ENCODE peak calls at places on chromosomes 3 and 15, in nine cellular contexts. N is fibroblast of lung, T is stomach, M is left ventricle myocardium inferior, Y is neural progenitor cell, Z is lower lobe of right lung, C is coronary artery, U is uterus, Q is tibial artery. S is an unnamed sample.

GRCh38 chr3:9965200-9965875 is 13.1 kb upstream of the PRRT3 start:
- DNase-seq in N (no peak), T (no peak), M (no peak), Y (no peak), Z (no peak), C (no peak), U (no peak), Q (no peak), S (no peak)

GRCh38 chr15:73325191-73325980 is 43.4 kb downstream of the HCN4 start:
- DNase-seq in N (no peak), T (no peak), M (no peak), Y (no peak), Z (no peak), C (no peak), U (no peak), Q (no peak), S (no peak)

GRCh38 chr3:122100591-122101491 is 45.7 kb downstream of the CD86 start:
- DNase-seq in N (no peak), T (no peak), M (no peak), Y (no peak), Z (no peak), C (no peak), U (no peak), Q (no peak), S (no peak)

GRCh38 chr15:95869920-95870319 is 460.6 kb upstream of the NR2F2 start:
- DNase-seq in N (no peak), T (no peak), M (no peak), Y (no peak), Z (no peak), C (no peak), U (no peak), Q (no peak), S (no peak)

GRCh38 chr3:16079519-16079918 is 95.0 kb upstream of the GALNT15 start:
- DNase-seq in N (peak), T (no peak), M (no peak), Y (no peak), Z (no peak), C (no peak), U (no peak), Q (no peak), S (no peak)

GRCh38 chr3:23062582-23062981 is 140.5 kb upstream of the UBE2E2 start:
- DNase-seq in N (no peak), T (no peak), M (no peak), Y (no peak), Z (no peak), C (no peak), U (no peak), Q (no peak), S (no peak)

GRCh38 chr15:32872606-32873291 is 154.9 kb downstream of the GREM1 start:
- DNase-seq in N (peak), T (peak), M (peak), Y (no peak), Z (no peak), C (no peak), U (peak), Q (peak), S (no peak)

GRCh38 chr3:173709026-173709425 is 311.5 kb downstream of the NLGN1 start:
- DNase-seq in N (no peak), T (no peak), M (no peak), Y (no peak), Z (no peak), C (no peak), U (no peak), Q (no peak), S (no peak)

GRCh38 chr3:49199900-49200281 is 28.5 kb downstream of the KLHDC8B start:
- DNase-seq in N (no peak), T (no peak), M (no peak), Y (no peak), Z (no peak), C (no peak), U (no peak), Q (no peak), S (no peak)

GRCh38 chr15:40354408-40355171 is 3.4 kb upstream of the DISP2 start:
- DNase-seq in N (peak), T (no peak), M (no peak), Y (peak), Z (no peak), C (no peak), U (no peak), Q (no peak), S (no peak)

GRCh38 chr3:77041756-77042155 is 1.9 kb downstream of the ROBO2 start:
- DNase-seq in N (peak), T (no peak), M (no peak), Y (no peak), Z (no peak), C (no peak), U (no peak), Q (no peak), S (no peak)

GRCh38 chr15:64004582-64004981 is 41.7 kb downstream of the DAPK2 start:
- DNase-seq in N (peak), T (peak), M (no peak), Y (no peak), Z (no peak), C (no peak), U (no peak), Q (no peak), S (no peak)

GRCh38 chr15:70508561-70509281 is 254.6 kb downstream of the UACA start:
- DNase-seq in N (peak), T (no peak), M (no peak), Y (peak), Z (peak), C (no peak), U (no peak), Q (no peak), S (no peak)

GRCh38 chr3:49805884-49806701 is 3.0 kb downstream of the INKA1 start:
- DNase-seq in N (peak), T (no peak), M (peak), Y (no peak), Z (peak), C (no peak), U (peak), Q (no peak), S (no peak)

GRCh38 chr15:92391640-92392039 is 2.0 kb upstream of the ST8SIA2 start:
- DNase-seq in N (peak), T (no peak), M (no peak), Y (peak), Z (no peak), C (no peak), U (no peak), Q (no peak), S (peak)

GRCh38 chr3:54599741-54600140 is 328.1 kb downstream of the LRTM1 start:
- DNase-seq in N (no peak), T (no peak), M (peak), Y (no peak), Z (no peak), C (no peak), U (no peak), Q (no peak), S (peak)

GRCh38 chr3:188246905-188247304 is 92.9 kb downstream of the LPP start:
- DNase-seq in N (no peak), T (no peak), M (no peak), Y (no peak), Z (no peak), C (no peak), U (no peak), Q (no peak), S (no peak)

GRCh38 chr3:42025388-42026138 is 63.7 kb upstream of the ULK4 start:
- DNase-seq in N (peak), T (peak), M (peak), Y (peak), Z (peak), C (peak), U (peak), Q (peak), S (peak)

GRCh38 chr3:157132341-157132740 is 27.6 kb downstream of the CCNL1 start:
- DNase-seq in N (no peak), T (no peak), M (no peak), Y (no peak), Z (no peak), C (no peak), U (no peak), Q (no peak), S (no peak)

GRCh38 chr3:184165548-184165947 is 9.1 kb upstream of the AP2M1 start:
- DNase-seq in N (no peak), T (no peak), M (no peak), Y (no peak), Z (no peak), C (no peak), U (no peak), Q (no peak), S (no peak)

GRCh38 chr15:91716536-91716935 is 137.0 kb upstream of the SLCO3A1 start:
- DNase-seq in N (no peak), T (no peak), M (no peak), Y (no peak), Z (no peak), C (no peak), U (no peak), Q (no peak), S (no peak)

GRCh38 chr3:28053759-28054158 is 187.7 kb upstream of the CMC1 start:
- DNase-seq in N (peak), T (no peak), M (no peak), Y (no peak), Z (no peak), C (no peak), U (no peak), Q (no peak), S (no peak)

GRCh38 chr3:56980798-56981390 is 79.6 kb upstream of the SPATA12 start:
- DNase-seq in N (peak), T (peak), M (peak), Y (no peak), Z (no peak), C (peak), U (peak), Q (peak), S (no peak)

GRCh38 chr3:126731044-126731443 is 27.0 kb downstream of the CHCHD6 start:
- DNase-seq in N (no peak), T (no peak), M (no peak), Y (no peak), Z (no peak), C (no peak), U (no peak), Q (no peak), S (no peak)

GRCh38 chr3:123733805-123734526 is 149.1 kb upstream of the HACD2 start:
- DNase-seq in N (peak), T (no peak), M (no peak), Y (no peak), Z (no peak), C (no peak), U (no peak), Q (no peak), S (no peak)

GRCh38 chr3:81554348-81554747 is 207.1 kb downstream of the GBE1 start:
- DNase-seq in N (peak), T (no peak), M (no peak), Y (no peak), Z (no peak), C (no peak), U (no peak), Q (no peak), S (no peak)

GRCh38 chr15:69499521-69500201 is 47.0 kb downstream of the RPLP1 start:
- DNase-seq in N (no peak), T (no peak), M (peak), Y (peak), Z (no peak), C (no peak), U (no peak), Q (no peak), S (no peak)

GRCh38 chr3:64215559-64215958 is 9.7 kb downstream of the PRICKLE2 start:
- DNase-seq in N (no peak), T (no peak), M (no peak), Y (no peak), Z (no peak), C (no peak), U (no peak), Q (no peak), S (no peak)

GRCh38 chr3:158105710-158106438 is at the start of gene SHOX2:
- DNase-seq in N (peak), T (peak), M (no peak), Y (peak), Z (peak), C (no peak), U (peak), Q (peak), S (no peak)

GRCh38 chr3:43609406-43609805 is 12.4 kb downstream of the ANO10 start:
- DNase-seq in N (no peak), T (no peak), M (no peak), Y (no peak), Z (no peak), C (no peak), U (no peak), Q (no peak), S (no peak)

GRCh38 chr3:129527262-129527661 is 1.2 kb upstream of the RHO start:
- DNase-seq in N (no peak), T (no peak), M (no peak), Y (no peak), Z (no peak), C (no peak), U (no peak), Q (no peak), S (no peak)

GRCh38 chr15:40379853-40380252 is 2.7 kb upstream of the KNSTRN start:
- DNase-seq in N (peak), T (peak), M (peak), Y (no peak), Z (peak), C (no peak), U (peak), Q (peak), S (no peak)

GRCh38 chr3:124890573-124891190 is 3.5 kb upstream of the ITGB5 start:
- DNase-seq in N (no peak), T (no peak), M (no peak), Y (no peak), Z (no peak), C (no peak), U (no peak), Q (no peak), S (no peak)
- H3K27ac ChIP-seq in N (no peak), T (no peak), M (no peak), Y (no peak), Z (no peak), C (peak), U (no peak), Q (peak), S (no peak)

GRCh38 chr15:90202929-90203328 is 1.8 kb downstream of the SEMA4B start:
- DNase-seq in N (no peak), T (no peak), M (no peak), Y (no peak), Z (no peak), C (no peak), U (no peak), Q (no peak), S (no peak)
- H3K27ac ChIP-seq in N (no peak), T (peak), M (no peak), Y (no peak), Z (no peak), C (no peak), U (no peak), Q (no peak), S (peak)

GRCh38 chr3:17836919-17837318 is 94.5 kb upstream of the TBC1D5 start:
- DNase-seq in N (no peak), T (no peak), M (no peak), Y (no peak), Z (no peak), C (no peak), U (no peak), Q (no peak), S (no peak)

GRCh38 chr3:17840651-17841050 is 98.2 kb upstream of the TBC1D5 start:
- DNase-seq in N (no peak), T (no peak), M (no peak), Y (no peak), Z (no peak), C (no peak), U (no peak), Q (no peak), S (no peak)

GRCh38 chr3:17845026-17845425 is 102.6 kb upstream of the TBC1D5 start:
- DNase-seq in N (no peak), T (no peak), M (no peak), Y (no peak), Z (no peak), C (no peak), U (no peak), Q (no peak), S (no peak)

GRCh38 chr3:17840126-17840525 is 97.7 kb upstream of the TBC1D5 start:
- DNase-seq in N (no peak), T (no peak), M (no peak), Y (no peak), Z (no peak), C (no peak), U (no peak), Q (no peak), S (no peak)

DNA sequence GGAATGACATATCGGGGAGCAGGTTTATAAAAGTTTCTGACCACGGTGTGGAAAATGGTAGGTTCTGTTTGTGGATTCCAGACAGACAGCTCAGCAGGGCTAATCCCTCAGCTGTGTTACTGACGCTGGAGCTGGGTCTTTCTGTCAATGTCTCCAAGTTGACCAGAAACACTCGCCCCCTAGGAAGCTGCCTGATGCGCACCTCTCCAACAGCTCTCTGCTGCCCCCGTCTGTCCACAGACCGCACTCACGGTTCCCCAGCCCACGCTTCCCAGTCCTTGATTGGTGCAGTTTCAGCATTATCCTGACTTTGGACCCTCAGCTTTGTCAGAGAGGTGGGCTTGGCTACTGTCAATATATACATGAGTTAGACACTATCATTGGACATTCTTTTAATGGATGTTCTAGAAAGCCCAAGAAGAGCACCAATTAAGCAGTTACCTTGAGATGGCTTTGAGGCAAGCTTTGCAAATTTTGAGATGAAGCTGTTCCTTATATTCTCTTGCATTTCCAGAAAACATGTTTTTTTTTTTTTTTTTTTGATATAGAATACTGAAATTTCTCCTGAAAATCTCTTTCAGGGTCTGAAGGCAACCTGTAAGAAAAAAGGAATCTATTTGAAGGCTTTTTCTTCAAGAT is 98.9 kb upstream of the TBC1D5 start:
- DNase-seq in N (peak), T (peak), M (peak), Y (peak), Z (peak), C (peak), U (peak), Q (peak), S (peak)
- H3K27ac ChIP-seq in N (no peak), T (no peak), M (no peak), Y (no peak), Z (no peak), C (no peak), U (no peak), Q (no peak), S (no peak)

GRCh38 chr3:119350114-119350513 is 55.9 kb downstream of the ARHGAP31 start:
- DNase-seq in N (no peak), T (no peak), M (no peak), Y (peak), Z (no peak), C (no peak), U (peak), Q (no peak), S (no peak)
- H3K27ac ChIP-seq in N (no peak), T (peak), M (peak), Y (peak), Z (peak), C (no peak), U (peak), Q (no peak), S (no peak)

DNA sequence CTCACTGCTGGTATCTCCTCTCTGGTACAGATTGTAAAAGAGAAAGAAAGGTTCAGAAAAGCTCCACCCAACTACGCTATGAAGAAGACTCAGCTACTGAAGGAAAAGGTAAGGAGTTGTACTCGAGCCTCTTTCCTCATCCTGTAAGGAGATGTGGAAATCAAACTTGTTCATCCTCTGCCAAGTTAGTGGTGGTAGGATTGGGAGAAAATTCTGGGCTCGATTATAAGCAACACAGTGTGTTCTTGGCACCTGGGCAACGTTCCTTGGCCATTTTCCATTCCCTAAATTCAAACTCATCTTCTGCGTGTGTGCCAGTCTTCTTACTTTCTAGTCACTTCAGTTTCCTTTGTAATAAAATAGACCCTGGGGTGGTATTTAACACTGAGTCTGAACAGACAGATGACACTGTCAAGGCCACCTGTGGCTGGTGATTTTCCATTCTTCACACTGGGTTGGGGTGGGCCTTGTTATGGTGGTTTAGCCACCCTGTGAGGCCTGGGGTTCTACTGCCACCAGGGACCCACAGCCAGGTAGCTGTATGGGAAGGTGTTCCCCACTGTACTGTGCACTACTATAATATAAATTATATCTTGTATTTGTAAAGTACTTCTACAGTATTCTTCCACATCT is 17.1 kb upstream of the ITPKA start:
- DNase-seq in N (peak), T (no peak), M (no peak), Y (no peak), Z (no peak), C (no peak), U (no peak), Q (no peak), S (no peak)
- H3K27ac ChIP-seq in N (no peak), T (no peak), M (peak), Y (no peak), Z (no peak), C (no peak), U (no peak), Q (no peak), S (no peak)

GRCh38 chr3:116994473-116994872 is 284.9 kb downstream of the TUSC7 start:
- DNase-seq in N (no peak), T (no peak), M (no peak), Y (no peak), Z (no peak), C (no peak), U (no peak), Q (no peak), S (no peak)
- H3K27ac ChIP-seq in N (no peak), T (no peak), M (no peak), Y (no peak), Z (no peak), C (peak), U (no peak), Q (no peak), S (no peak)

GRCh38 chr3:72990701-72991395 is 5.8 kb upstream of the PPP4R2 start:
- DNase-seq in N (no peak), T (no peak), M (no peak), Y (no peak), Z (no peak), C (no peak), U (no peak), Q (no peak), S (no peak)

GRCh38 chr3:72995337-72995736 is 1.3 kb upstream of the PPP4R2 start:
- DNase-seq in N (no peak), T (no peak), M (no peak), Y (no peak), Z (no peak), C (no peak), U (peak), Q (no peak), S (no peak)

GRCh38 chr3:72996121-72996472 is 514 bp upstream of the PPP4R2 start:
- DNase-seq in N (no peak), T (no peak), M (peak), Y (no peak), Z (peak), C (peak), U (peak), Q (peak), S (no peak)

GRCh38 chr3:72993391-72993790 is 3.2 kb upstream of the PPP4R2 start:
- DNase-seq in N (no peak), T (no peak), M (no peak), Y (no peak), Z (no peak), C (no peak), U (no peak), Q (no peak), S (no peak)

DNA sequence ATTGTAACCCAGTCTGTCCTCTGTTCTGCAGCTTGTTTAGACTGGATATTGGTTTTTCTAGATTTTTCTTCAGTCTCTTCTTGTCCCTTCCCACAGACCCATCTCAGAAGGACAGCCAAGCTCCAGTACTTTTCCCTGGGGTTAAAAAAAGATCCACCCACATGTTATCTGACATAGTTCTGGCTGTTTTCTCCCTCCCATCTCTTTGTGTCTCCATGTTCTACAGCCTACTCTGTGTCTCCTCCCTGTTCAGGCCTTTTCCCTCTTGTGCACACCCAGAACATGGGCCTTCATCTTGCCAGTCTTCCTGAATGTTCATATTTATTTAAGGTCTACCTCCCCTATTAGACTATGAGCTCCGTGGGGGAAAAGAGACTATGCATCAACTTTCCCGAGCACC is 5.1 kb upstream of the PPP4R2 start:
- DNase-seq in N (no peak), T (no peak), M (no peak), Y (no peak), Z (no peak), C (no peak), U (no peak), Q (no peak), S (no peak)
- H3K27ac ChIP-seq in N (no peak), T (no peak), M (no peak), Y (no peak), Z (no peak), C (no peak), U (no peak), Q (no peak), S (peak)